ENCODE peak calls at places on chromosomes 2 and 18, in seven cellular contexts. V, R, B, C, E, Z and K are unnamed samples.

GRCh38 chr2:206915136-206915535 is 24.2 kb upstream of the CPO start:
- DNase-seq in V (peak), R (no peak), B (no peak), C (no peak), E (no peak), Z (no peak), K (no peak)

GRCh38 chr2:101759162-101759561 is 61.7 kb downstream of the MAP4K4 start:
- DNase-seq in V (no peak), R (no peak), B (no peak), C (no peak), E (no peak), Z (no peak), K (no peak)

GRCh38 chr18:79629606-79630005 is 50.0 kb upstream of the CTDP1 start:
- DNase-seq in V (no peak), R (no peak), B (no peak), C (no peak), E (no peak), Z (no peak), K (no peak)

GRCh38 chr2:84778921-84779320 is 102.0 kb downstream of the TRABD2A start:
- DNase-seq in V (no peak), R (no peak), B (no peak), C (no peak), E (no peak), Z (no peak), K (no peak)

GRCh38 chr2:173401716-173402326 is 47.1 kb downstream of the CDCA7 start:
- DNase-seq in V (no peak), R (no peak), B (no peak), C (no peak), E (no peak), Z (no peak), K (no peak)

GRCh38 chr2:174965992-174966789 is 39.0 kb downstream of the CHN1 start:
- DNase-seq in V (no peak), R (no peak), B (no peak), C (no peak), E (no peak), Z (no peak), K (no peak)

GRCh38 chr2:139963863-139964355 is 1183.7 kb upstream of the NXPH2 start:
- DNase-seq in V (no peak), R (no peak), B (no peak), C (no peak), E (no peak), Z (no peak), K (no peak)

GRCh38 chr2:232882085-232882484 is 12.0 kb downstream of the SNORC start:
- DNase-seq in V (no peak), R (no peak), B (no peak), C (no peak), E (no peak), Z (no peak), K (no peak)

GRCh38 chr18:67805261-67805660 is 288.7 kb upstream of the DSEL start:
- DNase-seq in V (no peak), R (no peak), B (no peak), C (no peak), E (no peak), Z (no peak), K (no peak)
- TF ChIP-seq TAF1 in V (no peak), R (no peak), B (no peak), C (no peak), E (no peak), Z (no peak), K (no peak)

GRCh38 chr18:63322908-63323634 is 3.5 kb upstream of the BCL2 start:
- DNase-seq in V (peak), R (peak), B (no peak), C (no peak), E (no peak), Z (peak), K (no peak)
- TF ChIP-seq POLR2AphosphoS5 in V (no peak), R (no peak), B (no peak), C (no peak), E (no peak), Z (no peak), K (no peak)

GRCh38 chr2:58739033-58739432 is 497.9 kb upstream of the FANCL start:
- DNase-seq in V (no peak), R (no peak), B (no peak), C (no peak), E (no peak), Z (no peak), K (no peak)

GRCh38 chr2:58740381-58740780 is 499.3 kb upstream of the FANCL start:
- DNase-seq in V (no peak), R (no peak), B (no peak), C (no peak), E (no peak), Z (no peak), K (no peak)
- TF ChIP-seq TAF1 in V (no peak), R (no peak), B (no peak), C (no peak), E (no peak), Z (no peak), K (no peak)

DNA sequence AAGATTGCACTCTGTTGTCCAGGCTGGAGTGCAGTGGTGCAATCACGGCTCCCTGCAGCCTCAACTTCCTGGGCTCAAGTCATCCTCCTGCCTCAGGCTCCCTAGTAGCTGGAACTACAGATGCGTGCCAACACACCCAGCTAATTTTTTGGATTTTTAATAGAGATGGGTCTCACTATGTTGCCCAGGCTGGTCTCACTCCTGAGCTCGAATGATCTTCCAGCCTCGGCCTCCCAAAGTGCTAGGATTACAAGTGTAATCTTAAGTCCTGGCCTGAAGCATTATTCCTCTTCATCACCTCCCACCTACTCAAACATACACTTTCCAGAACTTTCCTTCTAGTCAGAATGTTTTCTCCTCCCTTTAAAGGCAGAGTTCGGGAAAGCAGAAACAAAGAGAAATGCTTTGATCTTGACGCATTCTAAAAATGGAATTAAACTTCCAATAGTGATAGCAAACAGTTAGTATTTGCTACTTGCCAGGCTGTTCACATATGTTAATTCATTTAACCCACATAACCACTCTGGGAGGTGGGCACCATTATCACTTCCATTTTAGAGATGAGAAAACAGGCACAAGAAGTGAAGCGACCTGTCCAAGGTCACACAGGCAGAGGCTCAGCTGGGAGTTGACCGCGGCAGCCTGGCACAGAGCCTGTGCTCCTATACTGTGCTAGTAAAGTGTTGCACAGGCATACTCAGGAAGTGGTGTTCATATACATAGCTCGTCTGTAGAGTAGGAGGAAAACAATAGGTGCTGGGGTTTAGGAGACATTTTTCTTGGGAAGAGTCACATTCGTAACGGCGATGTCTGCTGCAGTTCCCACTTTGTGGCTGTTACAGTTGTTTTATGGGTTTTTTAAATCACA is 24.6 kb downstream of the TEX44 start:
- DNase-seq in V (no peak), R (no peak), B (no peak), C (no peak), E (no peak), Z (no peak), K (no peak)
- TF ChIP-seq POLR2AphosphoS5 in V (no peak), R (no peak), B (no peak), C (no peak), E (no peak), Z (no peak), K (no peak)

GRCh38 chr2:40361478-40361877 is 90.4 kb downstream of the SLC8A1 start:
- DNase-seq in V (no peak), R (no peak), B (no peak), C (no peak), E (no peak), Z (no peak), K (no peak)
- TF ChIP-seq TAF1 in V (no peak), R (no peak), B (no peak), C (no peak), E (no peak), Z (no peak), K (no peak)

GRCh38 chr18:49052891-49053644 is 102.3 kb upstream of the SMAD7 start:
- DNase-seq in V (no peak), R (no peak), B (no peak), C (no peak), E (no peak), Z (peak), K (no peak)

GRCh38 chr18:49051323-49051967 is 100.7 kb upstream of the SMAD7 start:
- DNase-seq in V (no peak), R (no peak), B (no peak), C (no peak), E (no peak), Z (no peak), K (no peak)

GRCh38 chr18:49059028-49059670 is 108.4 kb upstream of the SMAD7 start:
- DNase-seq in V (peak), R (no peak), B (no peak), C (no peak), E (no peak), Z (no peak), K (no peak)

GRCh38 chr18:49055196-49055595 is 104.4 kb upstream of the SMAD7 start:
- DNase-seq in V (no peak), R (no peak), B (no peak), C (no peak), E (no peak), Z (no peak), K (no peak)

GRCh38 chr18:49055787-49056186 is 105.0 kb upstream of the SMAD7 start:
- DNase-seq in V (no peak), R (peak), B (peak), C (peak), E (no peak), Z (no peak), K (peak)
- TF ChIP-seq POLR2AphosphoS5 in V (no peak), R (no peak), B (no peak), C (no peak), E (no peak), Z (no peak), K (no peak)